ENCODE peak calls at places on chromosomes 11 and 22, in nine cellular contexts. S, M, B, Z, L, V, T, I and E are unnamed samples.

GRCh38 chr11:16000065-16000464 is 356.3 kb downstream of the SOX6 start:
- DNase-seq in M (no peak), L (no peak), Z (no peak), V (no peak), T (no peak), I (no peak), S (no peak), B (no peak), E (no peak)

GRCh38 chr11:213111-213510 is 5.6 kb downstream of the RIC8A start:
- DNase-seq in I (no peak), L (no peak), T (no peak), M (no peak), B (no peak), V (no peak), Z (no peak), S (no peak), E (no peak)

GRCh38 chr22:36465232-36466021 is 16.0 kb downstream of the TXN2 start:
- DNase-seq in B (peak), Z (no peak), L (no peak), I (peak), M (peak), S (peak), V (peak), T (no peak), E (no peak)

GRCh38 chr22:38494939-38495338 is 11.2 kb downstream of the DDX17 start:
- DNase-seq in I (no peak), Z (no peak), M (no peak), S (no peak), T (no peak), B (no peak), V (no peak), L (no peak), E (no peak)

GRCh38 chr11:115701284-115701875 is 197.2 kb upstream of the CADM1 start:
- DNase-seq in I (no peak), V (no peak), L (no peak), S (no peak), B (no peak), Z (no peak), M (no peak), T (no peak), E (no peak)

GRCh38 chr11:2942872-2943710 is 13.9 kb upstream of the PHLDA2 start:
- DNase-seq in I (no peak), B (no peak), V (no peak), Z (no peak), L (no peak), T (no peak), M (no peak), S (no peak), E (no peak)

GRCh38 chr22:47278655-47279054 is 516.2 kb downstream of the TBC1D22A start:
- DNase-seq in M (no peak), Z (no peak), T (no peak), V (no peak), B (no peak), I (no peak), S (no peak), L (no peak), E (no peak)

GRCh38 chr22:27386186-27386585 is 415.4 kb downstream of the MN1 start:
- DNase-seq in V (no peak), I (no peak), L (no peak), T (no peak), S (no peak), M (no peak), Z (no peak), B (no peak), E (no peak)

GRCh38 chr11:131580466-131580865 is 210.1 kb downstream of the NTM start:
- DNase-seq in M (no peak), Z (no peak), T (no peak), B (no peak), V (no peak), S (no peak), I (no peak), L (no peak), E (no peak)

GRCh38 chr11:117520966-117521365 is 193.3 kb downstream of the CEP164 start:
- DNase-seq in Z (no peak), B (no peak), S (no peak), M (no peak), I (no peak), T (no peak), L (no peak), V (no peak), E (no peak)

GRCh38 chr11:117518455-117518854 is 190.8 kb downstream of the CEP164 start:
- DNase-seq in M (no peak), V (no peak), I (no peak), T (no peak), S (no peak), B (no peak), Z (no peak), L (no peak), E (no peak)

GRCh38 chr11:117519170-117519569 is 191.5 kb downstream of the CEP164 start:
- DNase-seq in S (no peak), V (no peak), B (no peak), Z (peak), M (no peak), L (no peak), T (no peak), I (no peak), E (no peak)

GRCh38 chr11:117520201-117520600 is 192.5 kb downstream of the CEP164 start:
- DNase-seq in M (no peak), T (no peak), S (no peak), B (peak), V (no peak), Z (no peak), I (no peak), L (no peak), E (no peak)

GRCh38 chr11:117519590-117519989 is 191.9 kb downstream of the CEP164 start:
- DNase-seq in V (no peak), I (no peak), S (no peak), M (no peak), T (no peak), B (no peak), Z (no peak), L (no peak), E (no peak)
- TF ChIP-seq CTCF in V (no peak), I (no peak), S (no peak), M (no peak), T (no peak), B (no peak), Z (no peak), L (no peak), E (no peak)

GRCh38 chr11:66288866-66289547 is at the start of gene YIF1A:
- DNase-seq in T (peak), B (peak), M (peak), I (peak), Z (peak), L (peak), S (peak), V (peak), E (peak)
- TF ChIP-seq CTCF in T (no peak), B (no peak), M (no peak), I (no peak), Z (no peak), L (no peak), S (no peak), V (peak), E (no peak)

GRCh38 chr11:97557399-97557798 is 1167.6 kb downstream of the JRKL start:
- DNase-seq in S (no peak), M (no peak), V (no peak), T (no peak), L (no peak), B (peak), I (no peak), Z (no peak), E (no peak)
- TF ChIP-seq CTCF in S (no peak), M (no peak), V (no peak), T (peak), L (no peak), B (peak), I (no peak), Z (no peak), E (no peak)

GRCh38 chr11:68950268-68950667 is 30.5 kb downstream of the MRGPRD start:
- DNase-seq in S (no peak), B (peak), V (no peak), Z (no peak), L (peak), M (peak), I (no peak), T (no peak), E (peak)
- TF ChIP-seq CTCF in S (no peak), B (peak), V (no peak), Z (peak), L (peak), M (peak), I (no peak), T (peak), E (no peak)

GRCh38 chr22:49963647-49964026 is 3.1 kb downstream of the PIM3 start:
- DNase-seq in I (no peak), T (peak), Z (no peak), S (peak), V (peak), L (no peak), B (no peak), M (no peak), E (no peak)
- TF ChIP-seq CTCF in I (no peak), T (no peak), Z (no peak), S (no peak), V (no peak), L (no peak), B (no peak), M (no peak), E (no peak)

DNA sequence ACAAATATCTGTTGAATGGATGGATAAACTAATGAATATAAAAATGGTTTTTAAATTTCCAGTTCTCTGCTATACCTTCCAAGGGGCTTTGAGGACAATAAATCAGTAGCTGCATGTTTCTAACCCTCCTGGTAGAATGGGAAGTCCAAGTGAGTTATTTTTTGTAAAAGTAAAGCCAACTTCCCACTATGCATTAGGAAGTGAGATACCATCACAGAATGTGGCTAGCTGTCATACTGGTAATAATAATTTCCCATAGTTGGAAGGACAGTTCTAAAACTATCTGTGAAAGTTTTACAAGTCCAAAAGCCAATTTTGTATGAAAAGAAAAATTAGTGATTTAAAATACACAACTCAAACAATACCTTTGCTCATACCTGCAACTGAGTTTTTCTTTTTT is 50.0 kb downstream of the TMEM123 start:
- DNase-seq in S (no peak), I (no peak), M (no peak), Z (no peak), L (no peak), B (no peak), T (no peak), V (no peak), E (no peak)
- TF ChIP-seq CTCF in S (no peak), I (no peak), M (no peak), Z (no peak), L (no peak), B (no peak), T (no peak), V (no peak), E (no peak)